ENCODE peak calls at places on chromosomes 16 and 17, in eight cellular contexts. F is activated CD4-positive, CD25-positive, alpha-beta regulatory T cell; A is stimulated activated naive CD8-positive, alpha-beta T cell treated with anti-CD3 and anti-CD28 coated beads, Interleukin-15, Interleukin-2, amounts not matched to agents 100 U/mL and 50 U/mL, for 24 hours; Z is activated naive CD4-positive, alpha-beta T cell; R is memory B cell; D is stimulated activated CD4-positive, alpha-beta T cell treated with anti-CD3 and anti-CD28 coated beads, Interleukin-2, amount 100 ng/mL, for 48 hours; O is stimulated activated CD8-positive, alpha-beta memory T cell treated with anti-CD3 and anti-CD28 coated beads, Interleukin-4, amount 100 ng/mL, for 24 hours; G is thoracic aorta. J is an unnamed sample.
A peak's percentile ranks its signal among the peaks of the same experiment; 100 is the strongest.

GRCh38 chr16:66549284-66550131 is at the start of gene TK2:
- DNase-seq in R (peak; percentile 58), G (no peak), D (peak; percentile 53), O (peak; percentile 56), Z (peak; percentile 28), A (peak; percentile 84), F (peak; percentile 14), J (peak; percentile 89)

GRCh38 chr17:59550703-59551102 is 14.7 kb upstream of the DHX40 start:
- DNase-seq in D (no peak), Z (no peak), G (no peak), A (no peak), O (no peak), F (no peak), R (no peak), J (no peak)

GRCh38 chr16:12403746-12404658 is 399.7 kb downstream of the CPPED1 start:
- DNase-seq in F (no peak), O (no peak), Z (no peak), D (no peak), R (no peak), A (no peak), G (no peak), J (no peak)

GRCh38 chr16:50697881-50698767 is 4.7 kb downstream of the NOD2 start:
- DNase-seq in G (no peak), F (peak; percentile 29), O (peak; percentile 56), A (peak; percentile 73), D (peak; percentile 59), R (peak; percentile 48), Z (no peak), J (no peak)

GRCh38 chr17:7445011-7445927 is at the start of gene CHRNB1:
- DNase-seq in G (no peak), D (no peak), R (no peak), F (no peak), A (peak; percentile 41), O (no peak), Z (no peak), J (peak; percentile 90)

GRCh38 chr16:84281077-84281476 is 13.6 kb upstream of the WFDC1 start:
- DNase-seq in Z (no peak), D (no peak), G (no peak), R (no peak), A (no peak), O (no peak), F (no peak), J (peak; percentile 75)

GRCh38 chr16:66357523-66357928 is 9.0 kb upstream of the CDH5 start:
- DNase-seq in F (no peak), A (peak; percentile 23), R (no peak), G (no peak), D (peak; percentile 9), Z (no peak), O (no peak), J (peak; percentile 60)

GRCh38 chr17:31269597-31269996 is 27.4 kb downstream of the OMG start:
- DNase-seq in G (no peak), F (no peak), O (no peak), Z (no peak), D (no peak), R (no peak), A (no peak), J (no peak)

GRCh38 chr16:69644790-69645189 is 79.0 kb downstream of the NFAT5 start:
- DNase-seq in D (no peak), Z (no peak), R (no peak), A (no peak), G (no peak), F (no peak), O (no peak), J (no peak)

GRCh38 chr17:28712037-28712704 is 483 bp upstream of the PROCA1 start:
- DNase-seq in D (peak; percentile 53), F (no peak), A (peak; percentile 82), G (no peak), Z (peak; percentile 28), O (peak; percentile 49), R (peak; percentile 59), J (peak; percentile 78)

GRCh38 chr16:70691223-70692129 is 5.6 kb upstream of the MTSS2 start:
- DNase-seq in G (peak; percentile 87), F (no peak), Z (no peak), A (no peak), R (no peak), D (no peak), O (no peak), J (no peak)

GRCh38 chr17:8922451-8922850 is 43.1 kb downstream of the PIK3R5 start:
- DNase-seq in R (no peak), Z (no peak), F (no peak), D (no peak), G (no peak), O (no peak), A (no peak), J (no peak)

GRCh38 chr16:16164244-16164643 is 59.0 kb downstream of the ABCC6 start:
- DNase-seq in R (no peak), G (no peak), Z (no peak), D (no peak), F (no peak), O (no peak), A (no peak), J (no peak)

GRCh38 chr17:80287038-80287437 is 26.4 kb downstream of the RNF213 start:
- DNase-seq in G (no peak), O (no peak), A (no peak), D (no peak), R (no peak), F (no peak), Z (no peak), J (no peak)

GRCh38 chr16:86685071-86685470 is 106.7 kb downstream of the FOXL1 start:
- DNase-seq in F (no peak), A (no peak), D (no peak), G (no peak), Z (no peak), R (no peak), O (no peak), J (no peak)

GRCh38 chr16:28311913-28312312 is 19.6 kb downstream of the SBK1 start:
- DNase-seq in G (no peak), F (no peak), D (no peak), A (peak; percentile 77), Z (no peak), O (peak; percentile 50), R (no peak), J (no peak)

GRCh38 chr17:17732892-17733670 is 51.8 kb downstream of the RAI1 start:
- DNase-seq in G (no peak), Z (no peak), O (no peak), A (no peak), R (no peak), F (no peak), D (no peak), J (no peak)

GRCh38 chr16:31138621-31139578 is 3.4 kb upstream of the PRSS8 start:
- DNase-seq in G (peak; percentile 64), O (no peak), Z (no peak), F (no peak), A (no peak), D (no peak), R (no peak), J (no peak)

GRCh38 chr16:22369221-22369811 is 5.1 kb downstream of the CDR2 start:
- DNase-seq in G (no peak), Z (no peak), O (no peak), D (no peak), F (no peak), R (no peak), A (no peak), J (no peak)

GRCh38 chr16:88784074-88784855 is 755 bp downstream of the PIEZO1 start:
- DNase-seq in F (no peak), A (peak; percentile 66), D (no peak), O (no peak), R (peak; percentile 57), G (no peak), Z (peak; percentile 17), J (peak; percentile 79)

GRCh38 chr16:5058476-5058875 is 7.3 kb downstream of the C16orf89 start:
- DNase-seq in A (no peak), R (no peak), G (no peak), D (no peak), F (no peak), Z (no peak), O (no peak), J (peak; percentile 31)

GRCh38 chr17:18117533-18117932 is 9.0 kb downstream of the MYO15A start:
- DNase-seq in Z (no peak), R (no peak), F (no peak), A (no peak), G (no peak), D (no peak), O (no peak), J (no peak)

GRCh38 chr16:718922-719321 is 2.0 kb upstream of the ANTKMT start:
- DNase-seq in F (no peak), O (no peak), R (no peak), A (no peak), G (no peak), Z (no peak), D (no peak), J (no peak)

GRCh38 chr17:10557422-10557821 is 8.0 kb upstream of the MYH2 start:
- DNase-seq in O (no peak), R (no peak), G (no peak), D (no peak), Z (no peak), A (no peak), F (no peak), J (no peak)

GRCh38 chr16:29993191-29993902 is 2.1 kb downstream of the HIRIP3 start:
- DNase-seq in R (no peak), A (no peak), D (no peak), O (no peak), Z (no peak), F (no peak), G (no peak), J (no peak)

GRCh38 chr17:44941712-44942331 is 5.8 kb downstream of the KIF18B start:
- DNase-seq in R (no peak), D (no peak), O (no peak), Z (no peak), A (no peak), F (no peak), G (no peak), J (no peak)

GRCh38 chr16:50942143-50942542 is 200.3 kb downstream of the CYLD start:
- DNase-seq in R (no peak), F (no peak), O (no peak), Z (no peak), G (no peak), A (no peak), D (no peak), J (no peak)

GRCh38 chr16:30951785-30952184 is 2.9 kb downstream of the ORAI3 start:
- DNase-seq in R (no peak), A (no peak), O (no peak), D (no peak), G (no peak), Z (no peak), F (no peak), J (no peak)

GRCh38 chr17:51869387-51869786 is 289.1 kb downstream of the CA10 start:
- DNase-seq in F (no peak), R (no peak), O (no peak), A (peak; percentile 10), D (peak; percentile 6), Z (no peak), G (no peak), J (no peak)

GRCh38 chr16:46896314-46896968 is 12.3 kb downstream of the GPT2 start:
- DNase-seq in D (no peak), G (no peak), F (no peak), A (no peak), Z (no peak), O (no peak), R (no peak), J (no peak)

GRCh38 chr16:86529160-86529559 is 18.8 kb downstream of the FOXF1 start:
- DNase-seq in F (no peak), R (no peak), O (no peak), Z (no peak), G (no peak), A (no peak), D (no peak), J (no peak)

GRCh38 chr16:70402916-70403659 is 35.8 kb downstream of the ST3GAL2 start:
- DNase-seq in G (no peak), F (no peak), Z (no peak), O (no peak), R (no peak), D (no peak), A (no peak), J (no peak)

GRCh38 chr17:34758747-34759146 is 179.4 kb downstream of the TMEM132E start:
- DNase-seq in G (no peak), A (no peak), O (no peak), Z (no peak), F (no peak), D (no peak), R (no peak), J (no peak)

GRCh38 chr16:3017806-3018506 is at the start of gene CLDN6:
- DNase-seq in R (no peak), F (no peak), O (no peak), G (no peak), Z (no peak), D (no peak), A (peak; percentile 68), J (peak; percentile 70)